ENCODE peak calls at places on chromosomes 12 and 14, in ten cellular contexts. U, I, M, B, Y, E, O, N, C and W are unnamed samples.

GRCh38 chr12:6962285-6963015 is 8.0 kb downstream of the PHB2 start:
- DNase-seq in O (no peak), I (no peak), M (no peak), E (no peak), N (peak; percentile 66), U (no peak), Y (peak; percentile 25), B (no peak), C (no peak), W (no peak)

GRCh38 chr14:20907214-20907613 is 16.0 kb downstream of the RNASE3 start:
- DNase-seq in E (no peak), Y (no peak), B (no peak), N (no peak), U (no peak), M (no peak), O (no peak), C (no peak), I (no peak), W (peak; percentile 27)

GRCh38 chr12:114848661-114849060 is 164.7 kb upstream of the TBX3 start:
- DNase-seq in N (no peak), E (no peak), C (no peak), M (peak; percentile 61), Y (no peak), I (no peak), U (peak; percentile 91), B (no peak), O (no peak), W (no peak)

GRCh38 chr14:93081875-93082570 is 33.7 kb downstream of the ITPK1 start:
- DNase-seq in B (no peak), N (peak; percentile 87), C (no peak), O (no peak), I (no peak), M (no peak), U (no peak), Y (no peak), E (no peak), W (no peak)

GRCh38 chr12:87155616-87156015 is 873.6 kb downstream of the C12orf50 start:
- DNase-seq in N (no peak), B (no peak), I (no peak), U (peak; percentile 72), C (no peak), Y (no peak), O (no peak), M (no peak), E (no peak), W (peak; percentile 64)

GRCh38 chr12:68031881-68032739 is 42.9 kb downstream of the IFNG-AS1 start:
- DNase-seq in N (no peak), E (no peak), O (no peak), B (no peak), C (no peak), U (no peak), Y (no peak), M (no peak), I (no peak), W (peak; percentile 2)

GRCh38 chr12:91326043-91327027 is 143.7 kb upstream of the DCN start:
- DNase-seq in M (peak; percentile 51), I (peak; percentile 36), E (peak; percentile 54), B (no peak), C (no peak), Y (peak; percentile 63), N (no peak), O (no peak), U (peak; percentile 84), W (peak; percentile 36)

GRCh38 chr12:77924703-77925102 is 94.0 kb downstream of the NAV3 start:
- DNase-seq in I (no peak), C (no peak), B (no peak), O (no peak), Y (no peak), E (no peak), N (no peak), U (peak; percentile 28), M (no peak), W (no peak)

GRCh38 chr14:90971687-90972086 is 88.8 kb downstream of the RPS6KA5 start:
- DNase-seq in U (no peak), N (no peak), O (no peak), C (no peak), Y (no peak), I (no peak), B (no peak), M (no peak), E (no peak), W (no peak)

GRCh38 chr14:90966493-90966892 is 93.9 kb downstream of the RPS6KA5 start:
- DNase-seq in M (no peak), B (no peak), C (no peak), Y (no peak), E (no peak), U (no peak), I (no peak), N (no peak), O (no peak), W (no peak)

GRCh38 chr14:90968025-90968424 is 92.4 kb downstream of the RPS6KA5 start:
- DNase-seq in M (no peak), U (peak; percentile 47), N (no peak), E (no peak), B (no peak), C (no peak), O (no peak), Y (no peak), I (no peak), W (no peak)

GRCh38 chr14:90969493-90970166 is 90.8 kb downstream of the RPS6KA5 start:
- DNase-seq in N (no peak), Y (no peak), I (no peak), E (no peak), M (no peak), U (peak; percentile 57), O (no peak), C (no peak), B (no peak), W (no peak)

DNA sequence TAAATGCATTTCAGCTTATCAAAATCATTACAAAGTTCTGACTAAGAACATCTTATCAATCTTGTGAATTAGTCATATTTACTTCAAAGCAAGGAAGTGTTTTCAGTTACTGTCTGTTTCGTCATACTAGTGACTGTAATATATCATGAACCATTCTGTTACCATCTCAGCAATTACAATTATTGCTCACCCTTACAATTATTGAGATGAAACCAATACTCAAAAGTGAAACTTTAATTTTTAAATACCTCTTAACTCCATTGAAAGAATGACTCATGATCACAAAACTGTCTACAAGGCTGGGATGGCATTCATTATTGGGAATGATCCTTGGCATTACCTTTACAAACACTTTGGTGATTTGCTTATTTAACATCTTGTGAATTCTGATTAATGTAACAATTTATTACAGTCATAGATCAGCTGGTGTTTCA is 90.3 kb downstream of the RPS6KA5 start:
- DNase-seq in Y (no peak), O (no peak), M (no peak), B (no peak), N (no peak), E (no peak), C (no peak), U (peak; percentile 66), I (no peak), W (peak; percentile 90)
- H3K4me3 ChIP-seq in Y (no peak overlapping the region), O (no peak overlapping the region), M (no peak overlapping the region), B (no peak overlapping the region), N (no peak overlapping the region), E (no peak overlapping the region), C (no peak overlapping the region), U (no peak overlapping the region), I (no peak overlapping the region), W (no peak overlapping the region)

DNA sequence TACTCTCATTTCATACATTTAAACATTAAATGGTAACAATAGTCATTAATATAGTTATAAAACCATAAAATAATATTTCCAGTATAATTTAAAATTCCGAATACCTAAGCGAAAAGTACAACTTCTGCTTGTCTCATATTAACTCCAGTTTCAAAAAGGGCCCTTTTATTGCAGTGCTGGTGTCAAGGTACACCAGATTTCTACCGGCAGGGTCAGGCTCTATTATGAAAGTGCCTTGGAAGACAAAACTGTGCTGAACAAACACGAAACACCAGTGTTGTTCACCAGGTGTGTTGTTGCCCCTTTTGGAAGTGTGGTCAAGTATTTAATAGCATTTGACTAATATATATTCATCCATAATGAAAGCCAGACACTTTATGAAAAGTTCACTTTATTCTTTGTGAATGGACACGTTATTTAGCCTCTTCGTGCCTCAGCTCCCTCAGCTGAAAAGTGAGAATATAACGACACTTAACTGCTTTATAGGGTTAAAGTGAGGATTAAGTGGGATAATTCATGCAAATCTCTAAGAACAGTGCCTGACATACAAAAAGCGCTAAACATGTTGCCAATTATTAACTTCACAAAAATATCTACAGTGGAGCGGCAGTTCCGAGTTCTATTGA is 20.3 kb upstream of the GNS start:
- DNase-seq in U (no peak), Y (peak; percentile 9), O (no peak), C (no peak), M (no peak), E (no peak), N (no peak), B (no peak), I (no peak), W (no peak)
- H3K27me3 ChIP-seq in U (peaks cover 49% of the 10 kb centered on the region), Y (peaks cover 57% of the 10 kb centered on the region), O (peaks cover 44% of the 10 kb centered on the region), C (peaks cover 18% of the 10 kb centered on the region), M (no peaks in the 10 kb centered on the region), E (peaks cover 79% of the 10 kb centered on the region), N (no peaks in the 10 kb centered on the region), B (peaks cover 4% of the 10 kb centered on the region), I (peaks cover 7% of the 10 kb centered on the region), W (peaks cover 5% of the 10 kb centered on the region)

GRCh38 chr14:94542111-94542810 is 19.0 kb upstream of the SERPINA4 start:
- DNase-seq in M (no peak), C (no peak), U (no peak), N (peak; percentile 51), Y (no peak), O (peak; percentile 69), E (no peak), B (no peak), I (no peak), W (no peak)

GRCh38 chr14:94538070-94538740 is 23.0 kb upstream of the SERPINA4 start:
- DNase-seq in M (no peak), U (no peak), I (no peak), C (no peak), E (no peak), N (peak; percentile 21), O (no peak), B (no peak), Y (no peak), W (no peak)

GRCh38 chr14:94539181-94539580 is 22.1 kb upstream of the SERPINA4 start:
- DNase-seq in C (no peak), U (no peak), B (no peak), M (no peak), E (no peak), I (peak; percentile 2), O (no peak), Y (no peak), N (peak; percentile 11), W (no peak)

GRCh38 chr14:94541234-94541975 is 19.8 kb upstream of the SERPINA4 start:
- DNase-seq in O (no peak), I (no peak), N (no peak), B (no peak), U (no peak), E (no peak), Y (no peak), M (no peak), C (no peak), W (no peak)

GRCh38 chr14:94540031-94540794 is 21.0 kb upstream of the SERPINA4 start:
- DNase-seq in O (no peak), U (peak; percentile 14), N (peak; percentile 44), M (peak; percentile 34), I (no peak), E (no peak), B (no peak), C (no peak), Y (peak; percentile 19), W (no peak)
- TF ChIP-seq CTCF in O (no peak), U (no peak), N (no peak), M (no peak), I (no peak), E (no peak), B (no peak), C (no peak), Y (peak; percentile 9), W (no peak)

DNA sequence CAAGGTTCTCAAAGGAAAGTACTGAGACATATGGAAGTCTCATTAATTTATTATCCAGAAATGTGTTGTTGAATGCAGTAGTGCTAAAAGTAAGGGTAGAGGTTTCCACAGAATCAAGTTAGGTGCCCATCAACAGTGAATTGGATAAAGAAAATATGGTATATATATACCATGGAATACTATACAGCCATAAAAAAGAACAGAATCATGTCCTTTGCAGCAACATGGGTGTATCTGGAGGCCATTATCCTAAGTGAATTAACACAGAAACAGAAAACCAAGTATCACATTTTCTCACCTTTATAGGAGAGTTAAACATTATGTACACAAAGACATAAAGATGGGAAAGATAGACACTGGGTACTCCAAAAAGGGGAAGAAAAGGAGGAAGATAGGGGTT is 149.9 kb upstream of the RASSF8 start:
- DNase-seq in B (no peak), Y (no peak), M (no peak), O (no peak), C (no peak), E (no peak), U (no peak), I (no peak), N (no peak), W (no peak)
- H3K4me3 ChIP-seq in B (no peak overlapping the region), Y (no peak overlapping the region), M (no peak overlapping the region), O (no peak overlapping the region), C (no peak overlapping the region), E (no peak overlapping the region), U (no peak overlapping the region), I (no peak overlapping the region), N (no peak overlapping the region), W (no peak overlapping the region)